ENCODE peak calls at places on chromosomes 2 and 18, in six cellular contexts. G is psoas muscle; S is neuronal stem cell; N is A549; A is CD8-positive, alpha-beta T cell; W is fibroblast of pulmonary artery. R is an unnamed sample.

GRCh38 chr2:23532311-23533013 is 147.5 kb downstream of the KLHL29 start:
- DNase-seq in W (no peak), S (no peak), G (no peak), A (peak; percentile 68), N (no peak), R (no peak)

GRCh38 chr18:55688066-55688465 is 100.1 kb upstream of the TCF4 start:
- DNase-seq in W (no peak), A (no peak), G (no peak), S (no peak), N (no peak), R (no peak)

GRCh38 chr2:37836711-37837110 is 88.4 kb upstream of the RMDN2 start:
- DNase-seq in A (no peak), W (no peak), N (no peak), S (no peak), G (no peak), R (no peak)

GRCh38 chr2:209331291-209331844 is 92.5 kb upstream of the MAP2 start:
- DNase-seq in G (no peak), S (no peak), A (no peak), N (peak; percentile 66), W (peak; percentile 68), R (peak; percentile 29)

GRCh38 chr2:218991674-218992168 is 1.5 kb downstream of the CRYBA2 start:
- DNase-seq in W (peak; percentile 43), N (no peak), G (peak; percentile 18), A (no peak), S (no peak), R (no peak)

GRCh38 chr18:24983566-24983965 is 368.4 kb downstream of the ZNF521 start:
- DNase-seq in W (no peak), S (no peak), A (no peak), G (no peak), N (no peak), R (no peak)

GRCh38 chr2:29269095-29270090 is 154.2 kb downstream of the CLIP4 start:
- DNase-seq in N (no peak), G (no peak), W (no peak), A (no peak), S (no peak), R (no peak)

GRCh38 chr2:210389856-210390255 is 74.9 kb upstream of the MYL1 start:
- DNase-seq in S (no peak), A (no peak), G (no peak), N (no peak), W (no peak), R (no peak)

GRCh38 chr2:79935046-79935729 is 369.4 kb downstream of the LRRTM1 start:
- DNase-seq in G (no peak), N (no peak), W (no peak), S (no peak), A (no peak), R (no peak)

GRCh38 chr2:180962727-180963312 is 17.6 kb upstream of the UBE2E3 start:
- DNase-seq in S (no peak), A (no peak), W (no peak), G (no peak), N (no peak), R (no peak)

GRCh38 chr18:57210101-57210661 is 63.3 kb downstream of the BOD1L2 start:
- DNase-seq in W (peak; percentile 67), G (no peak), S (peak; percentile 37), N (peak; percentile 76), A (no peak), R (peak; percentile 72)

GRCh38 chr2:208595386-208596275 is 189.0 kb downstream of the PTH2R start:
- DNase-seq in N (peak; percentile 62), W (no peak), S (no peak), A (no peak), G (no peak), R (no peak)

DNA sequence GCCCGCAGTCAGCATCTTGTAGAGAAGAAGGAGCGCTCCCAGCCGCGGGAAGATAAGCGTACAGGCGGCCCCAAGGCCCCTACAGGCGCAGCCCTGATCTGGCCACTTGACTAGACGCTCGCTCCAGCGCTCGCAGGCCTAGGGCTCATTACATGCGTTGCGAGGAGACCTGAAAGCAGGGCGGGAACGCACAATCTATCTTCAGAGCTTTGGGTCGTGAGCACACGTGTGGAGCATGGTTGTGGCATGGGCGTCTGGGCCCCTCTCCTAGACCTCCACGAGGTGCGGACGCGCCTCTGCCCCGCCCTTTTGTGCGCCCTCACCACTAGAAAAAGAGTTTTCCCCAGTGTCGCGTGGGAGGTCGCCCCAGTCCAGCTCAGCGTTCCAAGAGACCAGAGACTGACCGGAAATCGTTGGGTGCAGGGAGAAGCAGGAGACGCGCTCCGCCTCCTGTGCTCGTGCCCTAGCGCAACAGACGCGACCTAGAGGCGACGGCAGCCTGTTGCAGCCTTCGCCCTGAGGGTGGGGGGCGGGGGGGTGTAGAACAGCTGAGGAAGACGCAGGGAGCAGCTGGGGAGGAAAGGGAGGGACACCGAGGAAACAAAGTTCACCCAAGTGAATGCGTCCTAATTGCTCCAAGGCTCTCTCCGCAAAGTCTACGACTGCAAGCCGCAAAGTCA is 12.6 kb downstream of the NR4A2 start:
- DNase-seq in N (no peak), W (peak; percentile 33), A (no peak), S (peak; percentile 27), G (peak; percentile 72), R (no peak)
- H3K4me3 ChIP-seq in N (peak overlapping the region; percentile 39), W (peak overlapping the region; percentile 42), A (no peak overlapping the region), S (peak overlapping the region; percentile 29), G (peak overlapping the region; percentile 63), R (peak overlapping the region; percentile 57)

DNA sequence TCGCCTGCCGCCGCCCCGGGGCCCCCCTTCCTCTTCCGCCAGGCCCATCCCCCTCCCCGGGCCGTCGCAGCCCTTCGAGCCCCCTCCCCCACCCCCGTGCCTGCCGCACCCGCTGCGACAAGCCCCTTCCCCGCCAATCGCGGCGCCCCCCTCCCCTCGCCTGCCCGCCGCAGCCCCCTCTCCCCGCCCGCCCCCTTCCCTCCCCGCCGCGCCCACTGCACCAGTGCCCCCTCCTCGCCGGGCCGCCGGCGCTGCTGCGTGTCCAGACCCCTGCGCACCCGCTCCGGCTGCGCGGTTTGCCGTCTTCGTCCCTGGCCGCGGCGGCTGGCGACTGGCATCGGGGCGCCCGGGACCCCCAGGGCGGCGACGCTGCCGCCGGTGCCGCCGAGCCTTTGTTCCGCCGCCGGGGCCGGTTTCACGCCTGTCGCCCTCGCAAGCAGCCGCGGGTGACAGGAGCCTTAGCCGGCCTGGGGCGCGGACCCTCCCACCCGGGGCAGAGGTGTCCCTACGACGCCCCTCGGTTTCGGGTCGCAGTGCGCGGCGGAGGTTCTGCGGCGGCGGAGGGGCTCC is 18.1 kb downstream of the GPC1 start:
- DNase-seq in G (peak; percentile 47), S (no peak), A (no peak), W (no peak), N (no peak), R (no peak)
- H3K4me3 ChIP-seq in G (no peak overlapping the region), S (peak overlapping the region; percentile 36), A (no peak overlapping the region), W (no peak overlapping the region), N (peak overlapping the region; percentile 70), R (no peak overlapping the region)

GRCh38 chr2:188973650-188974049 is 523 bp upstream of the COL3A1 start:
- DNase-seq in G (no peak), A (no peak), S (no peak), N (no peak), W (no peak), R (no peak)
- H3K4me3 ChIP-seq in G (peak overlapping the region; percentile 52), A (no peak overlapping the region), S (no peak overlapping the region), N (no peak overlapping the region), W (peak overlapping the region; percentile 84), R (peak overlapping the region; percentile 67)

GRCh38 chr2:26710743-26711456 is 18.4 kb downstream of the KCNK3 start:
- DNase-seq in G (no peak), A (no peak), W (no peak), N (no peak), S (no peak), R (no peak)
- H3K4me3 ChIP-seq in G (no peak overlapping the region), A (no peak overlapping the region), W (no peak overlapping the region), N (no peak overlapping the region), S (no peak overlapping the region), R (no peak overlapping the region)

GRCh38 chr2:241887806-241888522 is 18.4 kb downstream of the RTP5 start:
- DNase-seq in W (no peak), G (no peak), S (no peak), N (peak; percentile 51), A (no peak), R (no peak)
- H3K4me3 ChIP-seq in W (no peak overlapping the region), G (no peak overlapping the region), S (no peak overlapping the region), N (no peak overlapping the region), A (no peak overlapping the region), R (no peak overlapping the region)

GRCh38 chr2:67260348-67261277 is 136.5 kb upstream of the ETAA1 start:
- DNase-seq in A (no peak), W (peak; percentile 98), S (no peak), G (peak; percentile 71), N (peak; percentile 86), R (peak; percentile 98)
- H3K4me3 ChIP-seq in A (no peak overlapping the region), W (peak overlapping the region; percentile 11), S (no peak overlapping the region), G (peak overlapping the region; percentile 23), N (no peak overlapping the region), R (no peak overlapping the region)